ENCODE peak calls at places on chromosomes 7 and 10, in four cellular contexts. One of them, this sample, is unnamed.

GRCh38 chr7:16061011-16061410 is 360.3 kb downstream of the CRPPA start:
- DNase-seq in neuronal stem cell: no peak
- DNase-seq in IMR-90: no peak
- DNase-seq in H9: no peak
- DNase-seq in this sample: no peak

GRCh38 chr10:84424731-84425165 is 96.4 kb downstream of the CCSER2 start:
- DNase-seq in IMR-90: peak; percentile 98
- DNase-seq in H9: no peak
- DNase-seq in neuronal stem cell: no peak
- DNase-seq in this sample: peak; percentile 96

GRCh38 chr7:127844707-127845331 is 186.4 kb downstream of the LRRC4 start:
- DNase-seq in neuronal stem cell: no peak
- DNase-seq in H9: no peak
- DNase-seq in IMR-90: peak; percentile 61
- DNase-seq in this sample: no peak

GRCh38 chr7:27156508-27156898 is at the start of gene HOXA7:
- DNase-seq in H9: peak; percentile 80
- DNase-seq in IMR-90: peak; percentile 63
- DNase-seq in neuronal stem cell: no peak
- DNase-seq in this sample: no peak

GRCh38 chr7:45971661-45972175 is 50.6 kb upstream of the IGFBP3 start:
- DNase-seq in neuronal stem cell: no peak
- DNase-seq in H9: no peak
- DNase-seq in IMR-90: no peak
- DNase-seq in this sample: no peak

GRCh38 chr7:22666732-22667131 is 60.3 kb upstream of the IL6 start:
- DNase-seq in IMR-90: peak; percentile 72
- DNase-seq in H9: no peak
- DNase-seq in neuronal stem cell: no peak
- DNase-seq in this sample: no peak

GRCh38 chr10:70106958-70107791 is 25.4 kb downstream of the AIFM2 start:
- DNase-seq in H9: peak; percentile 83
- DNase-seq in neuronal stem cell: peak; percentile 39
- DNase-seq in IMR-90: no peak
- DNase-seq in this sample: no peak

GRCh38 chr7:108497082-108497725 is 28.7 kb downstream of the PNPLA8 start:
- DNase-seq in IMR-90: peak; percentile 52
- DNase-seq in neuronal stem cell: peak; percentile 50
- DNase-seq in H9: no peak
- DNase-seq in this sample: peak; percentile 60

GRCh38 chr10:4498763-4499251 is 327.2 kb upstream of the AKR1E2 start:
- DNase-seq in IMR-90: peak; percentile 94
- DNase-seq in H9: no peak
- DNase-seq in neuronal stem cell: no peak
- DNase-seq in this sample: peak; percentile 83

GRCh38 chr7:30062587-30062986 is 34.4 kb downstream of the PLEKHA8 start:
- DNase-seq in neuronal stem cell: peak; percentile 5
- DNase-seq in IMR-90: peak; percentile 56
- DNase-seq in H9: no peak
- DNase-seq in this sample: peak; percentile 59

GRCh38 chr7:46776790-46777189 is 805.1 kb downstream of the TNS3 start:
- DNase-seq in IMR-90: peak; percentile 36
- DNase-seq in neuronal stem cell: no peak
- DNase-seq in H9: no peak
- DNase-seq in this sample: no peak

GRCh38 chr10:123945506-123945905 is 53.9 kb upstream of the CPXM2 start:
- DNase-seq in neuronal stem cell: no peak
- DNase-seq in IMR-90: peak; percentile 2
- DNase-seq in H9: peak; percentile 42
- DNase-seq in this sample: peak; percentile 21

GRCh38 chr7:158240801-158241200 is 346.8 kb downstream of the PTPRN2 start:
- DNase-seq in IMR-90: no peak
- DNase-seq in neuronal stem cell: no peak
- DNase-seq in H9: no peak
- DNase-seq in this sample: no peak

GRCh38 chr7:81574723-81575326 is 195.0 kb downstream of the HGF start:
- DNase-seq in H9: no peak
- DNase-seq in neuronal stem cell: no peak
- DNase-seq in IMR-90: peak; percentile 94
- DNase-seq in this sample: peak; percentile 36

GRCh38 chr7:26368542-26368941 is 76.9 kb downstream of the SNX10 start:
- DNase-seq in H9: no peak
- DNase-seq in IMR-90: peak; percentile 23
- DNase-seq in neuronal stem cell: no peak
- DNase-seq in this sample: no peak

GRCh38 chr10:49080965-49081364 is 34.4 kb downstream of the VSTM4 start:
- DNase-seq in H9: no peak
- DNase-seq in IMR-90: no peak
- DNase-seq in neuronal stem cell: no peak
- DNase-seq in this sample: no peak

GRCh38 chr10:283916-284356 is 148.7 kb downstream of the ZMYND11 start:
- DNase-seq in IMR-90: no peak
- DNase-seq in neuronal stem cell: no peak
- DNase-seq in H9: no peak
- DNase-seq in this sample: no peak

GRCh38 chr10:124494050-124494807 is 32.6 kb downstream of the LHPP start:
- DNase-seq in H9: no peak
- DNase-seq in IMR-90: no peak
- DNase-seq in neuronal stem cell: no peak
- DNase-seq in this sample: no peak

GRCh38 chr7:140196361-140197217 is 19.8 kb upstream of the KDM7A start:
- DNase-seq in neuronal stem cell: no peak
- DNase-seq in IMR-90: peak; percentile 34
- DNase-seq in H9: no peak
- DNase-seq in this sample: peak; percentile 63

GRCh38 chr7:2613926-2614613 is 17.7 kb upstream of the TTYH3 start:
- DNase-seq in IMR-90: no peak
- DNase-seq in neuronal stem cell: no peak
- DNase-seq in H9: no peak
- DNase-seq in this sample: no peak

GRCh38 chr7:105738133-105738532 is 138.3 kb downstream of the ATXN7L1 start:
- DNase-seq in neuronal stem cell: no peak
- DNase-seq in IMR-90: no peak
- DNase-seq in H9: no peak
- DNase-seq in this sample: no peak

GRCh38 chr10:93580824-93581223 is 14.4 kb downstream of the FFAR4 start:
- DNase-seq in neuronal stem cell: peak; percentile 85
- DNase-seq in H9: peak; percentile 59
- DNase-seq in IMR-90: peak; percentile 33
- DNase-seq in this sample: peak; percentile 67

GRCh38 chr7:86963599-86964230 is 95.7 kb downstream of the ELAPOR2 start:
- DNase-seq in IMR-90: no peak
- DNase-seq in neuronal stem cell: no peak
- DNase-seq in H9: no peak
- DNase-seq in this sample: peak; percentile 49

GRCh38 chr7:155962968-155963300 is 150.7 kb upstream of the SHH start:
- DNase-seq in neuronal stem cell: no peak
- DNase-seq in H9: peak; percentile 9
- DNase-seq in IMR-90: no peak
- DNase-seq in this sample: no peak

GRCh38 chr7:11130012-11130411 is 156.3 kb downstream of the PHF14 start:
- DNase-seq in IMR-90: peak; percentile 95
- DNase-seq in H9: no peak
- DNase-seq in neuronal stem cell: no peak
- DNase-seq in this sample: peak; percentile 51

GRCh38 chr7:143362126-143362961 is at the start of gene FAM131B:
- DNase-seq in H9: peak; percentile 39
- DNase-seq in IMR-90: no peak
- DNase-seq in neuronal stem cell: peak; percentile 47
- DNase-seq in this sample: no peak

GRCh38 chr7:90552521-90552920 is 43.6 kb upstream of the CDK14 start:
- DNase-seq in H9: no peak
- DNase-seq in IMR-90: peak; percentile 35
- DNase-seq in neuronal stem cell: no peak
- DNase-seq in this sample: peak; percentile 11

GRCh38 chr7:69962856-69963149 is 364.5 kb downstream of the AUTS2 start:
- DNase-seq in neuronal stem cell: no peak
- DNase-seq in H9: no peak
- DNase-seq in IMR-90: no peak
- DNase-seq in this sample: no peak

GRCh38 chr7:26843696-26844095 is 20.7 kb downstream of the SKAP2 start:
- DNase-seq in neuronal stem cell: no peak
- DNase-seq in IMR-90: peak; percentile 41
- DNase-seq in H9: no peak
- DNase-seq in this sample: no peak

GRCh38 chr10:114715171-114715670 is 57.1 kb upstream of the ABLIM1 start:
- DNase-seq in H9: no peak
- DNase-seq in IMR-90: peak; percentile 67
- DNase-seq in neuronal stem cell: no peak
- DNase-seq in this sample: peak; percentile 35

GRCh38 chr10:119103687-119104652 is at the start of gene DENND10:
- DNase-seq in H9: peak; percentile 91
- DNase-seq in IMR-90: peak; percentile 72
- DNase-seq in neuronal stem cell: peak; percentile 80
- DNase-seq in this sample: peak; percentile 76

GRCh38 chr10:119105155-119105554 is 1.2 kb downstream of the DENND10 start:
- DNase-seq in H9: no peak
- DNase-seq in IMR-90: no peak
- DNase-seq in neuronal stem cell: no peak
- DNase-seq in this sample: no peak

GRCh38 chr10:119098576-119098975 is 5.3 kb upstream of the DENND10 start:
- DNase-seq in H9: no peak
- DNase-seq in neuronal stem cell: no peak
- DNase-seq in IMR-90: no peak
- DNase-seq in this sample: no peak

GRCh38 chr10:119104653-119105024 is 726 bp downstream of the DENND10 start:
- DNase-seq in neuronal stem cell: peak; percentile 24
- DNase-seq in H9: peak; percentile 34
- DNase-seq in IMR-90: no peak
- DNase-seq in this sample: peak; percentile 56

GRCh38 chr10:119103241-119103640 is 672 bp upstream of the DENND10 start:
- DNase-seq in IMR-90: no peak
- DNase-seq in H9: no peak
- DNase-seq in neuronal stem cell: peak; percentile 11
- DNase-seq in this sample: no peak
- H4K91ac ChIP-seq in IMR-90: peak overlapping the region; percentile 6
- H4K91ac ChIP-seq in H9: no peak overlapping the region
- H4K91ac ChIP-seq in neuronal stem cell: no peak overlapping the region
- H4K91ac ChIP-seq in this sample: no peak overlapping the region

GRCh38 chr7:906776-907157 is 30.4 kb downstream of the GET4 start:
- DNase-seq in neuronal stem cell: no peak
- DNase-seq in IMR-90: no peak
- DNase-seq in H9: no peak
- DNase-seq in this sample: no peak
- H2AFZ ChIP-seq in neuronal stem cell: no peak overlapping the region
- H2AFZ ChIP-seq in IMR-90: no peak overlapping the region
- H2AFZ ChIP-seq in H9: no peak overlapping the region
- H2AFZ ChIP-seq in this sample: no peak overlapping the region

GRCh38 chr10:129709627-129710509 is 242.8 kb downstream of the MGMT start:
- DNase-seq in IMR-90: no peak
- DNase-seq in H9: no peak
- DNase-seq in neuronal stem cell: no peak
- DNase-seq in this sample: no peak
- H4K91ac ChIP-seq in IMR-90: no peak overlapping the region
- H4K91ac ChIP-seq in H9: no peak overlapping the region
- H4K91ac ChIP-seq in neuronal stem cell: no peak overlapping the region
- H4K91ac ChIP-seq in this sample: no peak overlapping the region

GRCh38 chr10:99805190-99805589 is 22.8 kb downstream of the ABCC2 start:
- DNase-seq in IMR-90: no peak
- DNase-seq in neuronal stem cell: no peak
- DNase-seq in H9: no peak
- DNase-seq in this sample: no peak
- H2AFZ ChIP-seq in IMR-90: no peak overlapping the region
- H2AFZ ChIP-seq in neuronal stem cell: no peak overlapping the region
- H2AFZ ChIP-seq in H9: no peak overlapping the region
- H2AFZ ChIP-seq in this sample: no peak overlapping the region